ENCODE peak calls at places on chromosomes 16 and 17, in six cellular contexts. Z, N, O, X, E and B are unnamed samples.

GRCh38 chr16:30567991-30568638 is 3.4 kb downstream of the ZNF688 start:
- DNase-seq in Z (no peak), N (no peak), O (no peak), X (peak; percentile 54), E (peak; percentile 93), B (peak; percentile 74)

GRCh38 chr17:45702666-45703266 is 81.4 kb upstream of the CRHR1 start:
- DNase-seq in Z (peak; percentile 60), N (no peak), O (no peak), X (peak; percentile 49), E (peak; percentile 29), B (peak; percentile 23)

GRCh38 chr17:73027130-73027741 is 65.3 kb downstream of the SLC39A11 start:
- DNase-seq in Z (no peak), N (no peak), O (no peak), X (no peak), E (peak; percentile 54), B (peak; percentile 58)

GRCh38 chr17:74816883-74817620 is 40.9 kb upstream of the NAT9 start:
- DNase-seq in Z (no peak), N (no peak), O (no peak), X (no peak), E (no peak), B (no peak)

GRCh38 chr17:51528116-51528515 is 267.8 kb downstream of the UTP18 start:
- DNase-seq in Z (no peak), N (no peak), O (no peak), X (no peak), E (no peak), B (no peak)

GRCh38 chr16:72972878-72973571 is 74.9 kb downstream of the ZFHX3 start:
- DNase-seq in Z (no peak), N (no peak), O (no peak), X (peak; percentile 75), E (no peak), B (no peak)

GRCh38 chr17:48596000-48596734 is 2.6 kb upstream of the HOXB5 start:
- DNase-seq in Z (no peak), N (no peak), O (no peak), X (no peak), E (no peak), B (peak; percentile 53)

GRCh38 chr17:72125226-72125651 is 4.4 kb downstream of the SOX9 start:
- DNase-seq in Z (no peak), N (no peak), O (no peak), X (no peak), E (peak; percentile 13), B (peak; percentile 61)

GRCh38 chr17:9237053-9237410 is 215.7 kb downstream of the NTN1 start:
- DNase-seq in Z (no peak), N (no peak), O (no peak), X (peak; percentile 18), E (no peak), B (no peak)

GRCh38 chr17:64739316-64740058 is 77.4 kb upstream of the SMURF2 start:
- DNase-seq in Z (no peak), N (no peak), O (peak; percentile 67), X (no peak), E (peak; percentile 95), B (peak; percentile 84)

GRCh38 chr16:72677662-72678447 is 370.1 kb downstream of the ZFHX3 start:
- DNase-seq in Z (no peak), N (no peak), O (no peak), X (no peak), E (peak; percentile 64), B (peak; percentile 86)

GRCh38 chr16:67563708-67564468 is 1.6 kb downstream of the CTCF start:
- DNase-seq in Z (no peak), N (no peak), O (no peak), X (peak; percentile 79), E (peak; percentile 89), B (peak; percentile 88)

GRCh38 chr16:69112285-69113129 is 7.1 kb downstream of the HAS3 start:
- DNase-seq in Z (peak; percentile 56), N (peak; percentile 90), O (peak; percentile 84), X (peak; percentile 90), E (peak; percentile 46), B (peak; percentile 25)

GRCh38 chr17:38886643-38887010 is 16.8 kb downstream of the LASP1 start:
- DNase-seq in Z (no peak), N (no peak), O (no peak), X (no peak), E (no peak), B (no peak)

GRCh38 chr17:38885044-38885727 is 15.3 kb downstream of the LASP1 start:
- DNase-seq in Z (no peak), N (no peak), O (peak; percentile 31), X (no peak), E (no peak), B (no peak)

GRCh38 chr17:38885728-38886642 is 16.1 kb downstream of the LASP1 start:
- DNase-seq in Z (no peak), N (no peak), O (peak; percentile 34), X (no peak), E (peak; percentile 60), B (peak; percentile 52)

GRCh38 chr17:38881600-38882191 is 11.8 kb downstream of the LASP1 start:
- DNase-seq in Z (no peak), N (no peak), O (peak; percentile 34), X (no peak), E (peak; percentile 91), B (peak; percentile 48)

GRCh38 chr17:38883592-38884526 is 14.0 kb downstream of the LASP1 start:
- DNase-seq in Z (no peak), N (peak; percentile 50), O (peak; percentile 71), X (no peak), E (no peak), B (no peak)
- H2BK5ac ChIP-seq in Z (no peak overlapping the region), N (peak overlapping the region; percentile 84), O (no peak overlapping the region), X (peak overlapping the region; percentile 26), E (peak overlapping the region; percentile 61), B (peak overlapping the region; percentile 28)

DNA sequence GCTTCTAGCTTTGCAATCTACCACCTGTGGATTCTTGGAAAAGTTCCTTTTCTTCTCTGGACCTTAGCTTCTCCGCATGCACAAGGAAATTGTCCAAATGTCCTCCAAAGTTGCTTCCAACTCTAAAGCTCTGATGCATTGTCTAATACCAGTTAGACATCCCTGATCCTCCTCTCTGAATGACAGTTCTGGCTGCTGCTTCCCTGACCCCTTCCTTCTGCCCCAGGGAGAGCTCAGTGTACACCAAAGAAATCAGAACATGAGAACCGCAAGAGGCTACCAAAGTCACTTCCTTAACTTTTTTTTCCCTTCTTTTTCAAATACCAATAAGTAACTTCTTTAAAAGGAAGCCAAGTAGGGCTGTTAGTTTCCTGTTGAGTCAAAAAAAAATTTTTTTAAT is 79.7 kb upstream of the CES5A start:
- DNase-seq in Z (no peak), N (no peak), O (no peak), X (no peak), E (no peak), B (no peak)
- H2AK5ac ChIP-seq in Z (no peak overlapping the region), N (no peak overlapping the region), O (no peak overlapping the region), X (no peak overlapping the region), E (no peak overlapping the region), B (no peak overlapping the region)

DNA sequence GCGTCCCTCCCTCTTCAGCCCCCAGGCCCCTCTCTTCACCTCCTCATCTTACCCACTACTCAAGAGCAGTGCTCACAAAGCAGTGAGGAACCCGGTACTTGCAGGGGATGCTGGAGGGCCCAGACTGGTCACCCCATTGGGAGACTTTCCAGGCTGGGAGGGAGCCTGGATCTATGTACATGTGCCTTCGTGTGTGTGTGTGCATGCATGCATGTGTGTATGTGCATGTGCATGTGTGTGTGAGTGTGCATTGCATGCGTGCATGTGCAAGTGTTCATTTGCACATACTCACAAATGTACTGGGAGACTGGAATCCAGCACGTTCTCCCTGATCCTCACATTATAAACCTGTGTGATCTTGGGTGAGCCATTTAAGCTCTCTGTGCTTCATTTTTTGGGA is 696.0 kb upstream of the EEF2KMT start:
- DNase-seq in Z (no peak), N (no peak), O (no peak), X (no peak), E (no peak), B (no peak)
- H2BK5ac ChIP-seq in Z (no peak overlapping the region), N (peak overlapping the region; percentile 55), O (no peak overlapping the region), X (no peak overlapping the region), E (no peak overlapping the region), B (no peak overlapping the region)

GRCh38 chr16:3015865-3016521 is 2.0 kb downstream of the CLDN6 start:
- DNase-seq in Z (no peak), N (no peak), O (no peak), X (no peak), E (no peak), B (no peak)

GRCh38 chr16:3019594-3020246 is 448 bp upstream of the TNFRSF12A start:
- DNase-seq in Z (no peak), N (no peak), O (no peak), X (no peak), E (no peak), B (no peak)

GRCh38 chr16:3017262-3017805 is 649 bp downstream of the CLDN6 start:
- DNase-seq in Z (no peak), N (no peak), O (no peak), X (no peak), E (no peak), B (no peak)

GRCh38 chr16:3020247-3020603 is at the start of gene TNFRSF12A:
- DNase-seq in Z (peak; percentile 84), N (peak; percentile 85), O (peak; percentile 83), X (peak; percentile 88), E (peak; percentile 78), B (peak; percentile 68)

GRCh38 chr16:3017806-3018506 is at the start of gene CLDN6:
- DNase-seq in Z (peak; percentile 77), N (peak; percentile 100), O (peak; percentile 97), X (peak; percentile 20), E (no peak), B (no peak)
- H2AK5ac ChIP-seq in Z (peak within 1 kb of the TSS; percentile 36), N (no peak within 1 kb of the TSS), O (no peak within 1 kb of the TSS), X (peak within 1 kb of the TSS; percentile 98), E (peak within 1 kb of the TSS; percentile 49), B (peak within 1 kb of the TSS; percentile 43)

DNA sequence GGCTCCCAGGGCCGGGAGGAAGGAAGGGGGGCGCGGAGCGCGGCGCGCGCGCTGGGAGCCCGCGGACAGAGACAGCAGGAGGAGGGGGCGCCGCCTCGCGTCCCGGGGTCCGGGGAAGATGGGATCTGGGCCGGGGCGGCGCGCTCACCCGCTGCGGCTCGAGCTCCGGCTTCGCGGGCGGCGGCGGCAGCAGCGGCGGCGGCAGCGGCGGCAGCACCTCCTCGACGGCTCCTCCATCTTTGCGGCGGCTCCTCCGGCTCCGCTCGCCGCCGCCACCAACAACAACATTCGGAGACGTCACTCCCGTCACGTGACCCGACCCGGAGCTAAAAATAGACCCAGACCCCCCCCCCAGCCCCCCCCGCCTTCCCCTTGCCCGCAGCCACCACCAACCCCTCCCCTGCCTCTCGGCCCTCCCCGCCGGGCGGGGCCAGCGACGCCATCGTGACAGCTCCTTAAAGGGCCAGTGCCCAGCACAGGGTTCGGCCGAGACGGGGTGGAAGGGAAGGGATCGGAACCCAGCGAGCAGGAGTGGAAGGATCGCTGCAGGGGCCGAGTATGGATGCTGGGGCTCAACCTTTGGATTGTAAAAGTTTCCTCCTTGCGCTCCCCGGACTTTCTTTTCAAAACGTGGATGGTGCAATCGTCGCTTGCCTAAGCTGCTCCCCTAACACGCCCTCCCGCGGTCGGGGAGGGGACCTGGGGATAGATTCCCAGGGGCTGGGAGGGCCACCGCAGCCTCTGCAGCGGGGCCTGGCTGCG is at the start of gene HDAC5:
- DNase-seq in Z (peak; percentile 91), N (peak; percentile 93), O (peak; percentile 99), X (peak; percentile 95), E (peak; percentile 96), B (peak; percentile 91)
- H2BK5ac ChIP-seq in Z (peak within 1 kb of the TSS; percentile 93), N (peak within 1 kb of the TSS; percentile 90), O (no peak within 1 kb of the TSS), X (peak within 1 kb of the TSS; percentile 87), E (peak within 1 kb of the TSS; percentile 58), B (peak within 1 kb of the TSS; percentile 83)